ENCODE peak calls at places on chromosomes 13 and 19, in six cellular contexts. Q is psoas muscle, S is pancreas, J is left ventricle myocardium inferior, C is SJCRH30, M is tibial artery. B is an unnamed sample. For H3K4me1, the result is how much of the 10 kb centered on the place peaks cover.

GRCh38 chr13:91470084-91470621 is 71.7 kb downstream of the GPC5 start:
- DNase-seq in Q (no peak), J (no peak), C (no peak), M (no peak), S (no peak), B (no peak)

GRCh38 chr13:27036236-27036981 is 135.2 kb downstream of the USP12 start:
- DNase-seq in J (no peak), S (no peak), Q (no peak), M (no peak), C (no peak), B (no peak)

GRCh38 chr19:37078717-37079032 is 442 bp downstream of the ZNF420 start:
- DNase-seq in M (no peak), J (no peak), S (no peak), Q (no peak), C (no peak), B (no peak)

GRCh38 chr13:24617394-24618218 is 62.6 kb upstream of the ATP12A start:
- DNase-seq in C (no peak), S (no peak), Q (no peak), J (no peak), M (no peak), B (no peak)

GRCh38 chr13:96159731-96160130 is 69.8 kb downstream of the HS6ST3 start:
- DNase-seq in Q (no peak), S (no peak), J (no peak), C (no peak), M (no peak), B (no peak)

GRCh38 chr19:43984687-43985000 is 656 bp downstream of the ZNF155 start:
- DNase-seq in J (peak), M (peak), S (peak), C (no peak), Q (peak), B (no peak)

GRCh38 chr19:58573658-58574164 is 576 bp upstream of the MZF1 start:
- DNase-seq in M (no peak), C (no peak), Q (no peak), J (no peak), S (no peak), B (no peak)

GRCh38 chr13:73677041-73677589 is 457.1 kb downstream of the KLF12 start:
- DNase-seq in C (no peak), S (no peak), Q (no peak), M (no peak), J (no peak), B (no peak)

GRCh38 chr13:35210234-35210633 is 266.3 kb downstream of the MAB21L1 start:
- DNase-seq in Q (no peak), S (no peak), M (no peak), J (no peak), C (no peak), B (no peak)

GRCh38 chr13:79709526-79709925 is 228.6 kb downstream of the NDFIP2 start:
- DNase-seq in M (no peak), S (no peak), J (no peak), C (peak), Q (no peak), B (no peak)

GRCh38 chr13:46866150-46866549 is 30.7 kb downstream of the HTR2A start:
- DNase-seq in M (peak), C (peak), Q (peak), J (no peak), S (no peak), B (peak)

GRCh38 chr13:34502621-34503020 is 439.4 kb upstream of the NBEA start:
- DNase-seq in C (no peak), S (no peak), M (no peak), Q (no peak), J (no peak), B (no peak)

GRCh38 chr19:57028804-57029525 is 90.8 kb upstream of the USP29 start:
- DNase-seq in J (no peak), Q (no peak), S (no peak), M (no peak), C (no peak), B (no peak)

DNA sequence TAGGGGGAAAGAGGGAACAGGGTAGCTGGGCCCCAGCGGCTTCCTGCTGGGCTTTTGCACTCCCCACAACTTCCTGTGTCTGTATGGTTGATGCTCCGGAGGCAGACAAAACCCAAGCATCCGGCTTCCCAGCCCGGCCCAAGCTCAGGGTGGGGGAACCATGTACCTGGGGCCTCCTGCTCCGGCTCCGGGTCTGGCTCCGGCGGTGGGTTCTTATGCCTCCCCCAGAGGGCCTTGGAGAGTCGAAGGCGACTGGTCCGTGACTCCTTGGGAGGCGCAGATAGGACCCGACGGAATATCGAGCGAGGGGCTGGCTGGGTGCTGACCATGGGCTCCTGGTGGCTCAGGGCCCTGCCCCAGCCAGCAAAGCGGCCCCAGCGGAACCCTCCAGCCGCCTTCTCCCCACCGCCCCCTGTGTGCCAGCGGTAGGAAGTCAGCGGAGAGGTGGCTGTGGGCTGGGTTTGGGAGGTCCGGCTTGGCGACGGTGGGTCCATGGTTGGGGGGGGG is 426 bp downstream of the RASAL3 start:
- DNase-seq in J (no peak), M (no peak), Q (no peak), S (no peak), C (no peak), B (peak)
- H3K4me3 ChIP-seq in J (peak), M (peak), Q (peak), S (peak), C (no peak), B (peak)

GRCh38 chr13:45337395-45337794 is 3.6 kb downstream of the TPT1 start:
- DNase-seq in S (no peak), M (no peak), Q (no peak), J (no peak), C (no peak), B (no peak)

GRCh38 chr13:45333251-45333972 is 7.6 kb downstream of the TPT1 start:
- DNase-seq in Q (no peak), M (no peak), C (no peak), J (no peak), S (no peak), B (no peak)

GRCh38 chr13:45336025-45336800 is 4.8 kb downstream of the TPT1 start:
- DNase-seq in Q (no peak), S (no peak), C (no peak), M (no peak), J (no peak), B (no peak)

GRCh38 chr13:45333973-45334922 is 6.7 kb downstream of the TPT1 start:
- DNase-seq in M (no peak), C (no peak), S (no peak), J (no peak), Q (no peak), B (no peak)

GRCh38 chr13:45335397-45336024 is 5.5 kb downstream of the TPT1 start:
- DNase-seq in J (no peak), M (no peak), C (no peak), S (no peak), Q (no peak), B (no peak)
- H3K4me1 ChIP-seq in J (half or more), M (half or more), C (under half), S (under half), Q (half or more), B (under half)

GRCh38 chr19:34595683-34596082 is 81.3 kb downstream of the SCGB2B2 start:
- DNase-seq in C (no peak), Q (no peak), J (no peak), M (no peak), S (no peak), B (no peak)

GRCh38 chr19:34598217-34599155 is 78.5 kb downstream of the SCGB2B2 start:
- DNase-seq in C (no peak), Q (no peak), S (peak), J (peak), M (no peak), B (no peak)

GRCh38 chr19:34596115-34596514 is 80.8 kb downstream of the SCGB2B2 start:
- DNase-seq in M (no peak), S (no peak), J (no peak), Q (no peak), C (no peak), B (no peak)

GRCh38 chr19:34596989-34597388 is 80.0 kb downstream of the SCGB2B2 start:
- DNase-seq in M (no peak), S (no peak), C (no peak), Q (no peak), J (no peak), B (no peak)

GRCh38 chr19:34597596-34597995 is 79.4 kb downstream of the SCGB2B2 start:
- DNase-seq in Q (no peak), S (no peak), M (no peak), C (no peak), J (no peak), B (no peak)
- H3K4me3 ChIP-seq in Q (no peak), S (no peak), M (no peak), C (no peak), J (no peak), B (no peak)

GRCh38 chr13:63774133-63774532 is 2358.5 kb upstream of the PCDH20 start:
- DNase-seq in C (no peak), M (no peak), Q (no peak), J (no peak), S (no peak), B (no peak)
- H3K4me1 ChIP-seq in C (under half), M (under half), Q (under half), J (under half), S (under half), B (under half)

GRCh38 chr19:461664-462551 is 1.1 kb upstream of the SHC2 start:
- DNase-seq in Q (no peak), M (no peak), J (peak), C (no peak), S (peak), B (peak)

GRCh38 chr19:463483-464130 is 2.8 kb upstream of the SHC2 start:
- DNase-seq in S (peak), Q (no peak), C (no peak), M (no peak), J (no peak), B (no peak)

GRCh38 chr19:458091-459042 is 2.5 kb downstream of the SHC2 start:
- DNase-seq in J (no peak), M (no peak), S (peak), C (no peak), Q (no peak), B (no peak)

GRCh38 chr19:459724-460511 is 915 bp downstream of the SHC2 start:
- DNase-seq in J (peak), M (no peak), C (peak), Q (peak), S (peak), B (peak)

GRCh38 chr19:460877-461609 is at the start of gene SHC2:
- DNase-seq in S (peak), Q (peak), C (no peak), M (no peak), J (peak), B (peak)
- H3K4me3 ChIP-seq in S (peak), Q (peak), C (peak), M (peak), J (peak), B (peak)

GRCh38 chr19:18845961-18846360 is 14.2 kb downstream of the UPF1 start:
- DNase-seq in M (no peak), C (no peak), Q (no peak), S (no peak), J (no peak), B (no peak)
- H3K4me1 ChIP-seq in M (half or more), C (under half), Q (half or more), S (under half), J (half or more), B (under half)

GRCh38 chr19:55494172-55494761 is 6.0 kb downstream of the SSC5D start:
- DNase-seq in M (peak), C (no peak), Q (peak), J (peak), S (peak), B (no peak)

GRCh38 chr19:55492362-55492944 is 4.2 kb downstream of the SSC5D start:
- DNase-seq in Q (no peak), S (peak), J (no peak), M (no peak), C (peak), B (no peak)

GRCh38 chr19:55491546-55492360 is 3.5 kb downstream of the SSC5D start:
- DNase-seq in Q (no peak), J (no peak), M (no peak), S (peak), C (no peak), B (no peak)

GRCh38 chr19:55493052-55493649 is 4.9 kb downstream of the SSC5D start:
- DNase-seq in M (no peak), Q (no peak), J (no peak), C (no peak), S (peak), B (no peak)

DNA sequence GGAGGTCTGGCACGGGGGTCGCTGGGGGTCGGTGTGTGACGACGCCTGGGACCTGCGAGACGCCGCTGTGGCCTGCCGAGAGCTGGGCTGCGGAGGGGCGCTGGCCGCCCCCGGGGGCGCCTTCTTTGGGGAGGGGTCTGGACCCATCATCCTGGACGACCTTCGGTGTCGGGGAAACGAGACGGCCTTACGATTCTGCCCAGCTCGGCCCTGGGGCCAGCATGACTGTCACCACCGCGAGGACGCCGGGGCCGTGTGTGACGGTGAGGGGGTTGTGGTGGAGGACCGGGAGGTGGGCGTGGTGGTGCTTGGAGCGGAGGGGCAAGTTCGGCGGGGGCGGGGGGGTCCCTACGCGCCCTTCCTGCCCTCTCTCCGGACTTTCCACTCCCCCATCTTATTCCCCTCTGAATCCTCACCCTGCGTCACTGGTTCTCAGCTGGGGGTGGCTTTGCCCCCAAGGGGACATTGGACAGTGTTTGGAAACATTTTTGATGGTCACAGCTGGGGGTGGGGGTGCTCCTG is 5.5 kb downstream of the SSC5D start:
- DNase-seq in Q (no peak), C (no peak), J (no peak), M (no peak), S (peak), B (no peak)
- H3K4me3 ChIP-seq in Q (peak), C (no peak), J (peak), M (peak), S (no peak), B (no peak)

GRCh38 chr13:98493035-98493401 is 83.9 kb downstream of the STK24 start:
- DNase-seq in J (no peak), M (no peak), S (no peak), C (no peak), Q (no peak), B (no peak)

GRCh38 chr13:98496966-98497365 is 79.9 kb downstream of the STK24 start:
- DNase-seq in C (no peak), M (no peak), J (no peak), S (no peak), Q (no peak), B (peak)

GRCh38 chr13:98494769-98495168 is 82.1 kb downstream of the STK24 start:
- DNase-seq in J (no peak), S (no peak), C (no peak), Q (no peak), M (no peak), B (no peak)

GRCh38 chr13:98496239-98496668 is 80.7 kb downstream of the STK24 start:
- DNase-seq in J (no peak), S (no peak), C (no peak), Q (peak), M (peak), B (no peak)

GRCh38 chr13:98495627-98496238 is 81.2 kb downstream of the STK24 start:
- DNase-seq in C (peak), Q (no peak), M (no peak), J (no peak), S (no peak), B (no peak)
- H3K4me1 ChIP-seq in C (under half), Q (under half), M (half or more), J (half or more), S (under half), B (under half)

B was measured in right lobe of liver.